ENCODE peak calls at places on chromosomes 16 and 17, in four cellular contexts. One of them, this sample, is unnamed.

GRCh38 chr16:69131167-69131748 is 1.1 kb downstream of the CHTF8 start:
- ATAC-seq in HepG2: no peak
- ATAC-seq in GM12878: peak
- ATAC-seq in A549: peak
- ATAC-seq in this sample: no peak

GRCh38 chr17:4949321-4950074 is 1.2 kb upstream of the PFN1 start:
- ATAC-seq in HepG2: peak
- ATAC-seq in GM12878: peak
- ATAC-seq in A549: peak
- ATAC-seq in this sample: peak

GRCh38 chr17:48646183-48647102 is 20.3 kb upstream of the HOXB9 start:
- ATAC-seq in HepG2: peak
- ATAC-seq in GM12878: peak
- ATAC-seq in A549: peak
- ATAC-seq in this sample: no peak

GRCh38 chr17:50172130-50172529 is 6.3 kb downstream of the SGCA start:
- ATAC-seq in HepG2: no peak
- ATAC-seq in GM12878: no peak
- ATAC-seq in A549: no peak
- ATAC-seq in this sample: no peak

GRCh38 chr16:79288046-79288445 is 312.5 kb downstream of the MAF start:
- ATAC-seq in HepG2: no peak
- ATAC-seq in GM12878: peak
- ATAC-seq in A549: no peak
- ATAC-seq in this sample: no peak

GRCh38 chr17:13256545-13256944 is 238.7 kb upstream of the ELAC2 start:
- ATAC-seq in HepG2: no peak
- ATAC-seq in GM12878: no peak
- ATAC-seq in A549: no peak
- ATAC-seq in this sample: no peak

GRCh38 chr17:28693866-28694265 is 17.8 kb downstream of the PROCA1 start:
- ATAC-seq in HepG2: no peak
- ATAC-seq in GM12878: no peak
- ATAC-seq in A549: no peak
- ATAC-seq in this sample: no peak

GRCh38 chr16:75099075-75099667 is 17.4 kb downstream of the LDHD start:
- ATAC-seq in HepG2: no peak
- ATAC-seq in GM12878: no peak
- ATAC-seq in A549: no peak
- ATAC-seq in this sample: no peak

GRCh38 chr16:51359141-51359960 is 208.3 kb upstream of the SALL1 start:
- ATAC-seq in HepG2: no peak
- ATAC-seq in GM12878: no peak
- ATAC-seq in A549: no peak
- ATAC-seq in this sample: no peak

GRCh38 chr17:81898029-81898866 is 3.8 kb upstream of the NPB start:
- ATAC-seq in HepG2: peak
- ATAC-seq in GM12878: no peak
- ATAC-seq in A549: peak
- ATAC-seq in this sample: no peak

GRCh38 chr16:76345093-76345735 is 68.0 kb downstream of the CNTNAP4 start:
- ATAC-seq in HepG2: no peak
- ATAC-seq in GM12878: no peak
- ATAC-seq in A549: no peak
- ATAC-seq in this sample: peak

GRCh38 chr17:79192503-79193500 is 118.2 kb downstream of the ENGASE start:
- ATAC-seq in HepG2: peak
- ATAC-seq in GM12878: no peak
- ATAC-seq in A549: peak
- ATAC-seq in this sample: no peak

GRCh38 chr17:65794572-65794971 is 233.1 kb upstream of the AXIN2 start:
- ATAC-seq in HepG2: peak
- ATAC-seq in GM12878: peak
- ATAC-seq in A549: peak
- ATAC-seq in this sample: no peak

GRCh38 chr16:87436225-87437172 is 44.4 kb downstream of the MAP1LC3B start:
- ATAC-seq in HepG2: no peak
- ATAC-seq in GM12878: no peak
- ATAC-seq in A549: no peak
- ATAC-seq in this sample: peak

GRCh38 chr17:41645371-41646063 is 21.1 kb upstream of the KRT17 start:
- ATAC-seq in HepG2: peak
- ATAC-seq in GM12878: no peak
- ATAC-seq in A549: no peak
- ATAC-seq in this sample: no peak

GRCh38 chr16:84228321-84228838 is 11.4 kb downstream of the KCNG4 start:
- ATAC-seq in HepG2: peak
- ATAC-seq in GM12878: no peak
- ATAC-seq in A549: peak
- ATAC-seq in this sample: peak

GRCh38 chr16:2874032-2874431 is 9.0 kb upstream of the FLYWCH2 start:
- ATAC-seq in HepG2: no peak
- ATAC-seq in GM12878: no peak
- ATAC-seq in A549: no peak
- ATAC-seq in this sample: no peak

GRCh38 chr17:76493505-76494167 is 7.6 kb downstream of the RHBDF2 start:
- ATAC-seq in HepG2: no peak
- ATAC-seq in GM12878: peak
- ATAC-seq in A549: no peak
- ATAC-seq in this sample: no peak

GRCh38 chr16:15748654-15749053 is 98.6 kb downstream of the NDE1 start:
- ATAC-seq in HepG2: no peak
- ATAC-seq in GM12878: no peak
- ATAC-seq in A549: no peak
- ATAC-seq in this sample: no peak

GRCh38 chr16:740764-741505 is at the start of gene CIAO3:
- ATAC-seq in HepG2: peak
- ATAC-seq in GM12878: peak
- ATAC-seq in A549: peak
- ATAC-seq in this sample: peak

GRCh38 chr16:24844101-24845030 is 1.4 kb upstream of the SLC5A11 start:
- ATAC-seq in HepG2: peak
- ATAC-seq in GM12878: peak
- ATAC-seq in A549: peak
- ATAC-seq in this sample: no peak
- TF ChIP-seq EP300 in HepG2: no peak
- TF ChIP-seq EP300 in GM12878: no peak
- TF ChIP-seq EP300 in A549: peak
- TF ChIP-seq EP300 in this sample: no peak

DNA sequence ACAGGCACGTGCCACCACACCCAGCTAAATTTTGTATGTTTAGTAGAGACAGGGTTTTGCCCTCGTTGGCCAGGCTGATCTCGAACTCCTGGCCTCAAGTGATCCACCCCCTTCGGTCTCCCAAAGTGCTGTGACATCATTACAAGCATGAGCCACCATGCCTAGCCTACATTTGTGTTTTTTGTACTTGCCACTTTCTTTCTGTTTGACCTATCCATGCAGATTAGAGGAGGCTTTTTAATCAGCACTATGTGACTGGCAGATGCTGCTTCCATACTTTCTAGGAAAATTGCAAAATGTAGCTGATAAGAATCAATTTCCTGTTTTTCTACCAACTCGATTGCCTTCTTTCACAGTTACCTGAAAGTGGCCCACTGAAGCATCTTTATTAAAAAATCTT is 57.3 kb downstream of the B9D1 start:
- ATAC-seq in HepG2: no peak
- ATAC-seq in GM12878: no peak
- ATAC-seq in A549: no peak
- ATAC-seq in this sample: no peak
- TF ChIP-seq EP300 in HepG2: no peak
- TF ChIP-seq EP300 in GM12878: no peak
- TF ChIP-seq EP300 in A549: no peak
- TF ChIP-seq EP300 in this sample: no peak

DNA sequence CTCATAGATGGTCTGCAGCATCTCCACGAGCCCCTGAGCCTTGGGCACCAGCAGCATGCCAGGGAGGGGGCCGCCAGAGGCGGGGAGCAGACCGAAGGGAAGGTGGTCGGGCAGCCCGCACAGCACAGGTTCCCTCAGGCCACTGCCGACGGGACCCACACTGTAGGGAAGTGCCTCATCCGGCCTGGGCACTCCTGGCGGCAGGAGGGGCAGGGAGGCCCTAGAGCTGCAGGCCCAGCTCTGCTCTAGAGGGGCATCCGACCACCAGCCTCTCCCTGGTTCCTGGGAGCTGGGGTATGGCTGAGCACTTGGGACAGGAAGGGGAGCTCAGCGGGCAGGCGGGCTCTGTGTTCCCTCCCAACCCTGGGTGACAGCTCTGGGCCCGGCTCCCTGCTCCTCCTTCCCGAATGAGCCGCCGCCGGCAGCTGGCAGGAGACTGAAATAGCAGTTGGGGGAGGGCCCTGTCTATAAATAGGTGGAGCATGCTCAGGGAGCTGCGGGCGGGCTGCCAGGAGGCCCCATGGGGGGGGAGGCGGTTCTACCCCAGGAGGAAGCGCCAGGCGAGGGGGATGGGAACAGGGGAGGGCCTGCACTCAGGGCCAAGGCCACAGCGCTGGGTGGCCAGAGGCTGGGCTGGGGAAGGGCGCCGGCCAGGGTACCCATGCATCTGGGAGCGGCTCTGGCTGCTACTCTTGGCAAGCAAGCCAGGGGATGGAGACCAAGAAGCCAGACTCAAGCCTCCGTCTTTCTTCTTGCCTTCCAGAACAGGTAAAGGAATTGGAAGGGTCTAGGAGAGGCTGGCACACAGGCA is 12.4 kb downstream of the HDAC5 start:
- ATAC-seq in HepG2: peak
- ATAC-seq in GM12878: peak
- ATAC-seq in A549: peak
- ATAC-seq in this sample: peak
- TF ChIP-seq EP300 in HepG2: peak
- TF ChIP-seq EP300 in GM12878: no peak
- TF ChIP-seq EP300 in A549: peak
- TF ChIP-seq EP300 in this sample: no peak

GRCh38 chr17:64327201-64327930 is 63.3 kb downstream of the PECAM1 start:
- ATAC-seq in HepG2: no peak
- ATAC-seq in GM12878: no peak
- ATAC-seq in A549: no peak
- ATAC-seq in this sample: peak
- TF ChIP-seq EP300 in HepG2: no peak
- TF ChIP-seq EP300 in GM12878: no peak
- TF ChIP-seq EP300 in A549: no peak
- TF ChIP-seq EP300 in this sample: peak

DNA sequence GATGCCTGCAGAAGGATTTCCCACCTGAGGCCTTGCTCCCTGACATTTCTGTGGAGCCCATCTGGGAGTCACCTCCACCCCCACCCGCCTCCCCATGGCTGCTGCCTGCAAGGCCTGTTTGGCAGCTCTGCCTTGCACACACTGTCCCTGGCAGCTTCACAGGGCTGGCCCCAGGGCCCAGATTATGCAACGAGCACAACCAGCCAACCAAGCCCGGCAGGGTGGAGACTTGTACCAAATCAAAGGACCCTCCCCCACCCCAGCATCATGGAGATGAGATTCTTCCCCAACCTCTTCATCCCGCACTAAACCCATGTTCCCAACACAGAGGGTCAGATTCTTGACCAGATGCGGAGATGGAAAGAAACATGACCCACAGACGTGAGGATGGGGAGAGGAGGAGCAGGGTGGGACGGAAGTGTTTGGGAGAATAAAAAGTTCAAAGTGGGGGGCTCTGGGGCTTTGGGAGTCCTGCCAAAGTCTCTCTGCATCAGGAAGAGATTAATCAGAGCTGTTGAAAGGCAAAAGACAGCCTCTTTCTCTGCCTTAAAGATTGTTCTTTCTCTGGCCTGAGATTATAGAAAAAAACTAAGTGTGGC is 3.8 kb downstream of the SMARCD2 start:
- ATAC-seq in HepG2: no peak
- ATAC-seq in GM12878: no peak
- ATAC-seq in A549: no peak
- ATAC-seq in this sample: peak
- TF ChIP-seq EP300 in HepG2: no peak
- TF ChIP-seq EP300 in GM12878: no peak
- TF ChIP-seq EP300 in A549: no peak
- TF ChIP-seq EP300 in this sample: peak

DNA sequence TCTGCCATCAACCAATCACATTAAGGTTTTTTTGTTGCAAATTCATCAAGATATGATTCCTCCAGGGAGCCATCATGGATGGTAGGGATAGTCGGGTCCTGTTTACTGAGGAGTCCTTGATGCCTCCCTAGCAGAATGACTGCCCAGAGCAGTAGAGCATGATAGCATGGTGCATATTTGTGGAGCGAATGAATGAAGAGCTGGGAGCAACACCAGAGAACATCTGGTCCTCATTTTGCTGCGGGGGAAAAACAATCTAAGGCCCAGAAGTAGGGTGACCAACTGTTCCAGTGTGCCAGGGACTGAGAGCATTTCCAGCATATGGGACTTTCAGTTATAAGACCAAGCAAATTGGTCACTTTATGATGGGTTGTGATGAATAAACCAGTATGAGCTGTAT is 35.5 kb upstream of the DYNLL2 start:
- ATAC-seq in HepG2: no peak
- ATAC-seq in GM12878: no peak
- ATAC-seq in A549: no peak
- ATAC-seq in this sample: no peak
- TF ChIP-seq EP300 in HepG2: no peak
- TF ChIP-seq EP300 in GM12878: no peak
- TF ChIP-seq EP300 in A549: no peak
- TF ChIP-seq EP300 in this sample: no peak

This sample was measured in gastroesophageal sphincter.